ENCODE peak calls at places on chromosomes 3 and 15, in six cellular contexts. W, M, S, Q, H and Z are unnamed samples.

GRCh38 chr15:58432421-58432820 is 630 bp downstream of the LIPC start:
- DNase-seq in H (no peak), M (no peak), Q (no peak), S (no peak), W (no peak), Z (no peak)

GRCh38 chr15:58410353-58410752 is 21.4 kb upstream of the LIPC start:
- DNase-seq in S (no peak), Q (no peak), H (no peak), M (no peak), W (no peak), Z (no peak)

GRCh38 chr15:62440310-62440709 is 275.2 kb upstream of the C2CD4B start:
- DNase-seq in H (no peak), M (no peak), W (no peak), S (no peak), Q (no peak), Z (no peak)

GRCh38 chr3:113485161-113485609 is 29.8 kb downstream of the SPICE1 start:
- DNase-seq in M (no peak), S (no peak), W (no peak), H (no peak), Q (peak), Z (no peak)

GRCh38 chr15:78065973-78066946 is 11.3 kb downstream of the TBC1D2B start:
- DNase-seq in H (no peak), M (no peak), Q (no peak), W (no peak), S (no peak), Z (no peak)

GRCh38 chr15:77819841-77820728 is 187.4 kb upstream of the LINGO1 start:
- DNase-seq in Q (no peak), H (peak), W (no peak), S (peak), M (peak), Z (no peak)

GRCh38 chr3:47475570-47476329 is at the start of gene SCAP:
- DNase-seq in H (peak), Q (peak), W (peak), M (peak), S (peak), Z (peak)

GRCh38 chr3:72953325-72953956 is 43.2 kb upstream of the PPP4R2 start:
- DNase-seq in Q (no peak), S (no peak), H (no peak), W (peak), M (no peak), Z (no peak)

GRCh38 chr15:66573719-66574641 is 8.2 kb upstream of the LCTL start:
- DNase-seq in M (no peak), S (no peak), W (no peak), Q (no peak), H (no peak), Z (no peak)

DNA sequence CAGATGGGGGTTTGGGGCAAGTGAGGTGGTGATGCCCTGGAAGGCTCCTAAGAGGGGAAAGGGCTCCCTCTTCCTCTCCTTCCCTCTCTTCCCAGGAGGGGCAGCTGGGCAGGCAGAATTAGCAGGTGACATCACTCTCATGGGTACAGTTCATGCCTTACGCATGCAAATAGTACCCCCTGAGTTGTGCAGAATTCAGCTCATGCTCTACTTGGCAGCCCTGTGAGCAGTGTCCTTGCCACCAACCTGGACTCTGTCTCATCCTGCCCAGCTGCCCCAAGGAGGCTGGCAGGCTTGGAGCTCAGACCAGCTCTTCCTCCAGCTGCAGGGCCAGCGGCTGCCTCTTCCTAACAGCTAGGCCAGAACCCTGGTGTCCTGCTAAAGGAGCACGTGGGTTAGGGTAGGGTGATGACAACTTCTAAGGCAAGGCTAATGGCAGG is 3.3 kb downstream of the CHAC1 start:
- DNase-seq in Q (no peak), M (no peak), H (no peak), S (no peak), W (no peak), Z (no peak)
- H3K27ac ChIP-seq in Q (peak), M (no peak), H (no peak), S (no peak), W (no peak), Z (peak)

DNA sequence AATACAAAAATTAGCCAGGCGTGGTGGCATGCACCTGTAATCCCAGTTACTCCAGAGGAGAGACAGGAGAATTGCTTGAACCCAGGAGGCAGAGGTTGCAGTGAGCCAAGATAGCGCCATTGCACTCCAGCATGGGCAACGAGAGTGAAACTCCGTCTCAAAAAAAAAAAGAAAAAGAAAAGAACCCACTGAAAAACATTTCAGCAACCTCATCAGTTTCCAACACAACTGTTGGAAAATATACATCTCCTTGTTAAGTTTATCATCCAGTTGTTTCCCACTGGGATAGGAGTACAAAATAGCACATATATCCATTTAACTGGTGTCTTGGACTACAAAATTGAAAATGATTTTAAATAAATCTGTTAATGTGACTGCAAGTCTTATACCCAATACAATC is 2.2 kb downstream of the RPN1 start:
- DNase-seq in W (no peak), Q (no peak), H (no peak), M (no peak), S (no peak), Z (no peak)
- H3K4me3 ChIP-seq in W (no peak), Q (peak), H (peak), M (peak), S (no peak), Z (peak)

GRCh38 chr3:39809181-39809994 is at the start of gene MYRIP:
- DNase-seq in S (peak), Q (peak), M (peak), H (no peak), W (peak), Z (peak)
- TF ChIP-seq POLR2A in S (no peak), Q (no peak), M (no peak), H (no peak), W (no peak), Z (no peak)

DNA sequence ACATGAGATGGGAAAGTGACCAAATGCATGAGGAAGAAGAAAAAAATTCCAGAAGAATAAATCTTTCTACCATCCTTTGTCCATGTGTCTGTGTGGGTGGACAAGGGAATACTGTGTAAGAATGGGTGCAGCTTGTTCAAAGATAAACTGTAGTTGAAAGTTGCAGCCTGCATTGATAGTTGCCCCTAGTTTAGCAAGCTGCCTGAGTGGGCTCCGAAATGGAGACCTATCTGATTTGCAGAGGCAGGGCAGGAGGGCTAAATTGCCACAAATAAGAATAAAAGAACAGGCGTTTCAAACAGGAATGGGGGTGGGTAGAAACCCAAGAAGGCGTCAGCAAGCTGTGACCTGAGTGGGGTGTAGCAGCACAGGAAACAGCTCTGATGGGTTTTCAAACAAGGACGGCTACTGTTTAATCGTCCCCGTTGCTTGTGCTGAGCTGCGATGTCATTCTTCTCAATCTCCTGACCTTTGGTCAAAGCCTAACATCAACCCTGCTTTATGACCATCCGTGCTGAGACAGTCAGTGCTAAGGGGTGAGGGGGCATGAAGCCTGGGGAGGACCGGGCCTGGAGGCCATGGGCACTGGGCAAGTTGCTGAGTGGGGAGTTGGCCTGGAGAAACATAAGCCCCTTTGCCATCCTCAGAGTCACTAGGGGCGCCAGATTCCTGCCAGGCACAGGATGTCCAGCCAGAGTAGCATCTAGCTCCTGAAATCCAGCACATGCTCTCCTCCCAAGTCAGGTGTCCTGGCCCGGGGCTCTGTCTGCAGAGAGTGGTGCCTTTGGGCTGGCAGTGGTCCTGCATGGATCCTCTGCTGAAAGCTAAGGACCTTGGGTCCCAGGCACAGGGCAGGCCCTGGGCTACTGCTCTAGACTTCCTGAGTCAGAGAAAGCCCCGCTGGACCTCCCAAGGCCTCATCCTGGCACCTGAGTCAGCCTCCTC is 19.2 kb upstream of the C15orf39 start:
- DNase-seq in M (no peak), H (no peak), W (no peak), S (no peak), Q (no peak), Z (no peak)
- H3K27ac ChIP-seq in M (no peak), H (no peak), W (no peak), S (peak), Q (peak), Z (no peak)

DNA sequence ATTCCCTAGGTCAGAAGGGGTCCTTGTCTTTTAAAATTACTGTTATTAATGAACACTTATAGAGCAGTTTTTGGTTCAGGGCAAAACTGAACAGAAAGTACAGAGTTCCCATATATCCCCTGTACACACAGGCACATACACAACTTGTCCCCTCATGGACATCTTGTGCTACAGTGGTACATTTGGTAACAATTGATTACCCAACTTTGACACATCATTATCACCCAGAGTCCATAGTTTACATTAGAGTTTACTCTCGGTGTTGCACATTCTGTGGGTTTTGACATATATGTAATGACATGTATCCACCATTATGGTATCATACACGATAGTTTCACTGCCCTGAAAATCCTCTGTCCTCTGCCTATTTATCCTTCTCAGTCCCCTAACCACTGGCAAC is 984 bp upstream of the EDC3 start:
- DNase-seq in H (no peak), Q (no peak), S (no peak), W (no peak), M (no peak), Z (no peak)
- H3K4me3 ChIP-seq in H (peak), Q (peak), S (peak), W (no peak), M (peak), Z (no peak)

DNA sequence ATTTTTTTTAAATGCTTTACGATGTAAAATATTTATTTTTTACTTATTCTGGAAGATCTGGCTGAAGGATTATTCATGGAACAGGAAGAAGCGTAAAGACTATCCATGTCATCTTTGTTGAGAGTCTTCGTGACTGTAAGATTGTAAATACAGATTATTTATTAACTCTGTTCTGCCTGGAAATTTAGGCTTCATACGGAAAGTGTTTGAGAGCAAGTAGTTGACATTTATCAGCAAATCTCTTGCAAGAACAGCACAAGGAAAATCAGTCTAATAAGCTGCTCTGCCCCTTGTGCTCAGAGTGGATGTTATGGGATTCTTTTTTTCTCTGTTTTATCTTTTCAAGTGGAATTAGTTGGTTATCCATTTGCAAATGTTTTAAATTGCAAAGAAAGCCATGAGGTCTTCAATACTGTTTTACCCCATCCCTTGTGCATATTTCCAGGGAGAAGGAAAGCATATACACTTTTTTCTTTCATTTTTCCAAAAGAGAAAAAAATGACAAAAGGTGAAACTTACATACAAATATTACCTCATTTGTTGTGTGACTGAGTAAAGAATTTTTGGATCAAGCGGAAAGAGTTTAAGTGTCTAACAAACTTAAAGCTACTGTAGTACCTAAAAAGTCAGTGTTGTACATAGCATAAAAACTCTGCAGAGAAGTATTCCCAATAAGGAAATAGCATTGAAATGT is 15.6 kb downstream of the THBS1 start:
- DNase-seq in S (no peak), M (no peak), Q (no peak), W (no peak), H (no peak), Z (no peak)
- TF ChIP-seq POLR2A in S (no peak), M (no peak), Q (no peak), W (no peak), H (no peak), Z (no peak)